ENCODE peak calls at places on chromosomes 3 and 15, in seven cellular contexts. X is hepatic stellate cell; N is RPMI7951; W is hypothalamus; C is NCI-H1436; R is HepG2; U is effector CD4-positive, alpha-beta T cell. H is an unnamed sample.

GRCh38 chr3:171428321-171428787 is 31.9 kb downstream of the TNIK start:
- DNase-seq in X (no peak), N (no peak), W (no peak), C (no peak), R (no peak), U (no peak), H (no peak)

GRCh38 chr3:107407355-107407754 is 30.1 kb downstream of the CCDC54 start:
- DNase-seq in X (no peak), N (no peak), W (no peak), C (no peak), R (no peak), U (no peak), H (no peak)

GRCh38 chr3:7195934-7196333 is 335.0 kb downstream of the GRM7 start:
- DNase-seq in X (no peak), N (no peak), W (no peak), C (no peak), R (no peak), U (no peak), H (no peak)

GRCh38 chr15:78266806-78267205 is 2.4 kb downstream of the DNAJA4 start:
- DNase-seq in X (no peak), N (no peak), W (no peak), C (no peak), R (no peak), U (no peak), H (no peak)

GRCh38 chr3:146814601-146815315 is 209.6 kb upstream of the PLSCR5 start:
- DNase-seq in X (no peak), N (no peak), W (no peak), C (no peak), R (no peak), U (no peak), H (peak)

GRCh38 chr3:134330895-134331810 is 43.1 kb downstream of the AMOTL2 start:
- DNase-seq in X (peak), N (peak), W (no peak), C (no peak), R (no peak), U (no peak), H (peak)

GRCh38 chr15:31228980-31229826 is 97.4 kb upstream of the KLF13 start:
- DNase-seq in X (no peak), N (no peak), W (no peak), C (peak), R (peak), U (no peak), H (no peak)

GRCh38 chr3:40780341-40780800 is 255.6 kb downstream of the ZNF621 start:
- DNase-seq in X (no peak), N (peak), W (peak), C (no peak), R (peak), U (no peak), H (no peak)

GRCh38 chr3:69433938-69434263 is 48.0 kb upstream of the FRMD4B start:
- DNase-seq in X (no peak), N (peak), W (no peak), C (no peak), R (no peak), U (no peak), H (peak)

GRCh38 chr3:160951677-160952487 is 153.3 kb downstream of the B3GALNT1 start:
- DNase-seq in X (no peak), N (no peak), W (no peak), C (no peak), R (no peak), U (no peak), H (no peak)

GRCh38 chr3:192026656-192027055 is 565.7 kb downstream of the PYDC2 start:
- DNase-seq in X (no peak), N (no peak), W (no peak), C (no peak), R (no peak), U (no peak), H (no peak)

GRCh38 chr15:66766282-66767228 is 64.5 kb downstream of the SMAD6 start:
- DNase-seq in X (peak), N (peak), W (no peak), C (no peak), R (no peak), U (no peak), H (peak)

GRCh38 chr3:140529096-140529495 is 148.8 kb upstream of the TRIM42 start:
- DNase-seq in X (no peak), N (peak), W (no peak), C (no peak), R (no peak), U (no peak), H (peak)

GRCh38 chr15:48191574-48192225 is at the start of gene CTXN2:
- DNase-seq in X (no peak), N (no peak), W (peak), C (peak), R (no peak), U (no peak), H (peak)

GRCh38 chr15:67137319-67137718 is 71.9 kb downstream of the SMAD3 start:
- DNase-seq in X (no peak), N (no peak), W (no peak), C (no peak), R (no peak), U (no peak), H (no peak)

GRCh38 chr15:30043211-30043655 is 39.5 kb upstream of the GOLGA8J start:
- DNase-seq in X (no peak), N (peak), W (no peak), C (no peak), R (no peak), U (no peak), H (peak)

GRCh38 chr15:35194296-35194695 is 109.2 kb upstream of the NANOGP8 start:
- DNase-seq in X (no peak), N (peak), W (no peak), C (no peak), R (no peak), U (no peak), H (peak)

GRCh38 chr3:40971191-40972168 is 227.8 kb upstream of the CTNNB1 start:
- DNase-seq in X (peak), N (peak), W (peak), C (no peak), R (peak), U (no peak), H (peak)

GRCh38 chr3:128547368-128547987 is 54.5 kb upstream of the GATA2 start:
- DNase-seq in X (peak), N (peak), W (no peak), C (no peak), R (no peak), U (no peak), H (peak)